ENCODE peak calls at places on chromosomes 6 and 20, in four cellular contexts. U is IMR-90, Q is right lobe of liver, B is bronchial epithelial cell. C is an unnamed sample.
A peak's percentile ranks its signal among the peaks of the same experiment; 100 is the strongest.

GRCh38 chr20:40506567-40506966 is 182.5 kb downstream of the MAFB start:
- DNase-seq in U (peak; percentile 80), Q (peak; percentile 90), B (peak; percentile 95), C (no peak)

GRCh38 chr20:38805958-38806854 is 709 bp downstream of the PPP1R16B start:
- DNase-seq in U (no peak), Q (no peak), B (no peak), C (no peak)

GRCh38 chr20:63127700-63128364 is 88.1 kb downstream of the YTHDF1 start:
- DNase-seq in U (no peak), Q (no peak), B (no peak), C (no peak)

GRCh38 chr20:1904160-1904559 is 9.0 kb downstream of the SIRPA start:
- DNase-seq in U (no peak), Q (no peak), B (no peak), C (no peak)

GRCh38 chr20:44089987-44090674 is 96.9 kb downstream of the JPH2 start:
- DNase-seq in U (peak; percentile 69), Q (no peak), B (peak; percentile 98), C (peak; percentile 70)

GRCh38 chr6:155142902-155143609 is 120.8 kb upstream of the CLDN20 start:
- DNase-seq in U (peak; percentile 33), Q (no peak), B (no peak), C (no peak)

GRCh38 chr6:124967444-124967843 is 5.2 kb downstream of the RNF217 start:
- DNase-seq in U (peak; percentile 68), Q (no peak), B (peak; percentile 47), C (peak; percentile 15)

GRCh38 chr6:88881451-88881850 is 82.0 kb downstream of the RNGTT start:
- DNase-seq in U (no peak), Q (no peak), B (no peak), C (no peak)

GRCh38 chr6:47134476-47135189 is 92.5 kb upstream of the ADGRF1 start:
- DNase-seq in U (peak; percentile 96), Q (no peak), B (peak; percentile 99), C (peak; percentile 82)

GRCh38 chr6:134347916-134348805 is 30.2 kb upstream of the SGK1 start:
- DNase-seq in U (peak; percentile 96), Q (no peak), B (no peak), C (peak; percentile 94)

GRCh38 chr6:111894951-111895350 is 21.7 kb upstream of the FYN start:
- DNase-seq in U (peak; percentile 40), Q (no peak), B (no peak), C (no peak)

GRCh38 chr6:111842891-111843290 is 30.4 kb downstream of the FYN start:
- DNase-seq in U (peak; percentile 34), Q (no peak), B (no peak), C (no peak)

GRCh38 chr6:110368268-110368667 is 10.1 kb upstream of the METTL24 start:
- DNase-seq in U (no peak), Q (no peak), B (no peak), C (no peak)

GRCh38 chr6:72553531-72554202 is 68.2 kb upstream of the KCNQ5 start:
- DNase-seq in U (peak; percentile 93), Q (no peak), B (peak; percentile 97), C (peak; percentile 94)

GRCh38 chr6:161151059-161151645 is 122.7 kb downstream of the AGPAT4 start:
- DNase-seq in U (no peak), Q (no peak), B (no peak), C (no peak)

GRCh38 chr6:165849539-165850430 is 186.7 kb upstream of the PDE10A start:
- DNase-seq in U (no peak), Q (no peak), B (no peak), C (no peak)

GRCh38 chr6:122712864-122713612 is 66.5 kb upstream of the FABP7 start:
- DNase-seq in U (peak; percentile 13), Q (no peak), B (no peak), C (no peak)

GRCh38 chr6:42113929-42114636 is 28.3 kb downstream of the C6orf132 start:
- DNase-seq in U (peak; percentile 45), Q (no peak), B (peak; percentile 33), C (peak; percentile 47)

GRCh38 chr6:151425561-151425960 is 26.4 kb downstream of the RMND1 start:
- DNase-seq in U (peak; percentile 20), Q (no peak), B (peak; percentile 18), C (no peak)

GRCh38 chr20:62768815-62769287 is 27.4 kb upstream of the MRGBP start:
- DNase-seq in U (peak; percentile 61), Q (peak; percentile 49), B (no peak), C (peak; percentile 57)

GRCh38 chr6:6689413-6690143 is 101.1 kb downstream of the LY86 start:
- DNase-seq in U (peak; percentile 24), Q (no peak), B (peak; percentile 88), C (peak; percentile 8)

GRCh38 chr6:14280006-14280510 is 162.5 kb downstream of the CD83 start:
- DNase-seq in U (no peak), Q (no peak), B (no peak), C (no peak)

GRCh38 chr6:329888-330691 is 37.8 kb downstream of the DUSP22 start:
- DNase-seq in U (peak; percentile 22), Q (no peak), B (no peak), C (peak; percentile 52)

GRCh38 chr6:162203287-162203686 is 524.3 kb downstream of the PRKN start:
- DNase-seq in U (no peak), Q (no peak), B (no peak), C (no peak)

GRCh38 chr6:69408886-69409285 is 387.9 kb downstream of the LMBRD1 start:
- DNase-seq in U (no peak), Q (no peak), B (no peak), C (no peak)

GRCh38 chr6:159092631-159093030 is 47.8 kb upstream of the TAGAP start:
- DNase-seq in U (no peak), Q (no peak), B (no peak), C (no peak)

GRCh38 chr6:89023591-89024441 is 56.7 kb upstream of the PNRC1 start:
- DNase-seq in U (no peak), Q (no peak), B (peak; percentile 33), C (no peak)

GRCh38 chr6:122069933-122070332 is 329.5 kb upstream of the HSF2 start:
- DNase-seq in U (no peak), Q (no peak), B (no peak), C (no peak)

GRCh38 chr6:1424306-1424927 is 35.0 kb downstream of the FOXF2 start:
- DNase-seq in U (peak; percentile 77), Q (no peak), B (peak; percentile 58), C (peak; percentile 73)

GRCh38 chr6:150924808-150925654 is 59.5 kb downstream of the MTHFD1L start:
- DNase-seq in U (peak; percentile 35), Q (no peak), B (no peak), C (no peak)

GRCh38 chr6:73696990-73697651 is 1.1 kb downstream of the CD109 start:
- DNase-seq in U (no peak), Q (no peak), B (peak; percentile 35), C (no peak)

GRCh38 chr6:106562001-106562400 is 67.3 kb downstream of the RTN4IP1 start:
- DNase-seq in U (no peak), Q (no peak), B (peak; percentile 81), C (no peak)

GRCh38 chr20:43448748-43449535 is 8.8 kb upstream of the SRSF6 start:
- DNase-seq in U (peak; percentile 33), Q (no peak), B (peak; percentile 45), C (no peak)

GRCh38 chr20:38729767-38730166 is 5.5 kb downstream of the SLC32A1 start:
- DNase-seq in U (no peak), Q (no peak), B (no peak), C (no peak)

GRCh38 chr6:81793811-81794210 is 41.3 kb upstream of the TENT5A start:
- DNase-seq in U (peak; percentile 58), Q (no peak), B (no peak), C (peak; percentile 27)

GRCh38 chr20:20821496-20822260 is 109.2 kb upstream of the RALGAPA2 start:
- DNase-seq in U (no peak), Q (no peak), B (no peak), C (no peak)

GRCh38 chr20:3785240-3786125 is 1.1 kb downstream of the CENPB start:
- DNase-seq in U (no peak), Q (no peak), B (no peak), C (peak; percentile 12)

GRCh38 chr6:87718662-87719433 is 16.8 kb upstream of the AKIRIN2 start:
- DNase-seq in U (peak; percentile 51), Q (no peak), B (peak; percentile 94), C (no peak)

GRCh38 chr6:157392927-157393666 is 12.1 kb downstream of the ZDHHC14 start:
- DNase-seq in U (no peak), Q (no peak), B (no peak), C (no peak)

GRCh38 chr6:119187596-119187995 is 109.1 kb upstream of the FAM184A start:
- DNase-seq in U (no peak), Q (no peak), B (no peak), C (no peak)

GRCh38 chr6:119184008-119184665 is 105.7 kb upstream of the FAM184A start:
- DNase-seq in U (peak; percentile 30), Q (no peak), B (no peak), C (no peak)

GRCh38 chr6:119183457-119183856 is 105.0 kb upstream of the FAM184A start:
- DNase-seq in U (no peak), Q (no peak), B (no peak), C (no peak)

GRCh38 chr6:119189498-119189897 is 111.0 kb upstream of the FAM184A start:
- DNase-seq in U (no peak), Q (no peak), B (peak; percentile 4), C (no peak)

DNA sequence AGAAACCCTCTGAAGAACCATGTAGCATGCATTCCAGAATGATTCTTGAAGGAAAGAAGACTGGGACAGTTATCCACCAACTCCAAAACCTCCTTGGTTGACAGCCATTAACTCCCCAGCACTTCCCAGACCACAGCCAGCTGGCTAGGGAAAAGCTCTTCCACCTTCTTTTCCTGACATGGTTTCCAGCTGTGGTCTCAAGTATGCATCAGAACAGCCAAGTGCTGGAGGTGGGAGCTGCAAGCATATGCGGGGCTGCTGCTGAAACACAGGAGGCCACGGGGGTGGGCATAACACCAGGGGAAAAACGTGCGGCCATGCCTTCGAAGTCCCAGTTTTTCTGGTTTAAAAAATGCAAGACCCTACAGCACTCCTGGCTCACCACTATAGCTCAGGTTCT is 108.0 kb upstream of the FAM184A start:
- DNase-seq in U (no peak), Q (no peak), B (no peak), C (no peak)
- TF ChIP-seq CTCF in U (no peak), Q (no peak), B (no peak), C (no peak)

GRCh38 chr20:10179574-10180298 is 38.9 kb upstream of the SNAP25 start:
- DNase-seq in U (peak; percentile 26), Q (no peak), B (no peak), C (no peak)
- TF ChIP-seq CTCF in U (peak; percentile 19), Q (no peak), B (peak; percentile 22), C (peak; percentile 59)

GRCh38 chr6:138129190-138129589 is 22.0 kb upstream of the PERP start:
- DNase-seq in U (no peak), Q (no peak), B (no peak), C (no peak)
- TF ChIP-seq CTCF in U (no peak), Q (no peak), B (no peak), C (no peak)

DNA sequence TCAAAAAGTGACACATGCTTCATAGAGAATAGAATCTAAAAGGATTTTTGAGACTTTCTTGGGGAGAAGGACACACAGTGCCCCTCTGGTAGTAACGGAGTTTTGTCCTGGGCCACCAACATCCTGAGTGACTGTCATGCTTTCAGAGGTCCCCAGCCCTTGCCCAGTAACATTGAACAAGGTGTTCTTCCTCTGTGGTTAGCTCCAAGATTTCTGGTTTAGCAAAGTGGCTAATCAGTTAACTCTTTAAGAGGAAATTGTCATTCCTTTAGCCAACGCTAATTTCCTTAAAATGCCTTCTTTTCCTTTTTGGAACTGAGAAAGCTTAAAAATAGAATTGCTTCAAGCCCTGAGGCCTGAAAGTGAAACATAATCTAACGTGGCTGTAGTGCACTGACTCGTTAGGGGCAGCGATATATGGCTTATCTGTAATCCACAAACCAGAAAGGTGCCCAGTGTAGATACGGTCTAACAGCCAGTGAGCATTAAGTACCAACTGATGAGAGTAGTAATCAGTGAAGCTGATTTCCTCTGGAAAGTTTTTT is 7.8 kb downstream of the E2F3 start:
- DNase-seq in U (no peak), Q (no peak), B (no peak), C (no peak)
- TF ChIP-seq CTCF in U (no peak), Q (no peak), B (no peak), C (no peak)

C was measured in HFFc6.